ENCODE peak calls at places on chromosomes 5 and 9, in five cellular contexts. One of them, this sample, is unnamed.

GRCh38 chr5:147743686-147744332 is 38.7 kb downstream of the JAKMIP2 start:
- DNase-seq in RWPE1: no peak
- DNase-seq in stomach: no peak
- DNase-seq in astrocyte: no peak
- DNase-seq in coronary artery: no peak
- DNase-seq in this sample: no peak

GRCh38 chr5:74227081-74227480 is 413.4 kb downstream of the ENC1 start:
- DNase-seq in coronary artery: no peak
- DNase-seq in RWPE1: no peak
- DNase-seq in stomach: no peak
- DNase-seq in astrocyte: no peak
- DNase-seq in this sample: no peak

GRCh38 chr5:112174959-112175594 is 244.0 kb downstream of the EPB41L4A start:
- DNase-seq in coronary artery: no peak
- DNase-seq in stomach: no peak
- DNase-seq in RWPE1: peak
- DNase-seq in astrocyte: no peak
- DNase-seq in this sample: no peak

GRCh38 chr5:93385665-93386064 is 195.4 kb downstream of the NR2F1-AS1 start:
- DNase-seq in astrocyte: peak
- DNase-seq in RWPE1: no peak
- DNase-seq in coronary artery: no peak
- DNase-seq in stomach: no peak
- DNase-seq in this sample: no peak

GRCh38 chr9:33884856-33885701 is 68.1 kb downstream of the UBE2R2 start:
- DNase-seq in RWPE1: no peak
- DNase-seq in coronary artery: no peak
- DNase-seq in astrocyte: peak
- DNase-seq in stomach: peak
- DNase-seq in this sample: no peak

GRCh38 chr9:108049026-108049591 is 559.5 kb upstream of the KLF4 start:
- DNase-seq in stomach: no peak
- DNase-seq in astrocyte: peak
- DNase-seq in coronary artery: no peak
- DNase-seq in RWPE1: peak
- DNase-seq in this sample: no peak

GRCh38 chr5:102583663-102584062 is 84.9 kb upstream of the SLCO6A1 start:
- DNase-seq in astrocyte: peak
- DNase-seq in coronary artery: no peak
- DNase-seq in stomach: no peak
- DNase-seq in RWPE1: peak
- DNase-seq in this sample: no peak

GRCh38 chr5:142803428-142804111 is 33.4 kb downstream of the ARHGAP26 start:
- DNase-seq in coronary artery: no peak
- DNase-seq in astrocyte: no peak
- DNase-seq in RWPE1: no peak
- DNase-seq in stomach: no peak
- DNase-seq in this sample: no peak

GRCh38 chr5:59218424-59219045 is 635.7 kb downstream of the RAB3C start:
- DNase-seq in RWPE1: peak
- DNase-seq in stomach: no peak
- DNase-seq in astrocyte: no peak
- DNase-seq in coronary artery: no peak
- DNase-seq in this sample: no peak

GRCh38 chr9:128159073-128159783 is 837 bp upstream of the BBLN start:
- DNase-seq in astrocyte: no peak
- DNase-seq in RWPE1: no peak
- DNase-seq in stomach: no peak
- DNase-seq in coronary artery: no peak
- DNase-seq in this sample: peak

GRCh38 chr5:42426036-42426435 is 2.8 kb downstream of the GHR start:
- DNase-seq in coronary artery: no peak
- DNase-seq in stomach: no peak
- DNase-seq in RWPE1: no peak
- DNase-seq in astrocyte: no peak
- DNase-seq in this sample: no peak

GRCh38 chr5:32109236-32109635 is 64.9 kb downstream of the GOLPH3 start:
- DNase-seq in stomach: no peak
- DNase-seq in coronary artery: no peak
- DNase-seq in astrocyte: peak
- DNase-seq in RWPE1: no peak
- DNase-seq in this sample: no peak

GRCh38 chr9:97694768-97695167 is 2.4 kb downstream of the XPA start:
- DNase-seq in astrocyte: no peak
- DNase-seq in RWPE1: no peak
- DNase-seq in coronary artery: no peak
- DNase-seq in stomach: no peak
- DNase-seq in this sample: no peak

GRCh38 chr5:173288632-173289031 is 39.6 kb downstream of the STC2 start:
- DNase-seq in coronary artery: no peak
- DNase-seq in astrocyte: no peak
- DNase-seq in stomach: no peak
- DNase-seq in RWPE1: no peak
- DNase-seq in this sample: no peak

GRCh38 chr9:132411091-132411508 is 1.1 kb downstream of the CFAP77 start:
- DNase-seq in astrocyte: no peak
- DNase-seq in RWPE1: peak
- DNase-seq in coronary artery: no peak
- DNase-seq in stomach: peak
- DNase-seq in this sample: no peak

GRCh38 chr5:100546041-100546440 is 10.9 kb downstream of the FAM174A start:
- DNase-seq in stomach: no peak
- DNase-seq in RWPE1: no peak
- DNase-seq in astrocyte: no peak
- DNase-seq in coronary artery: no peak
- DNase-seq in this sample: no peak

GRCh38 chr9:110828148-110828730 is 159.6 kb downstream of the MUSK start:
- DNase-seq in stomach: no peak
- DNase-seq in RWPE1: no peak
- DNase-seq in coronary artery: no peak
- DNase-seq in astrocyte: peak
- DNase-seq in this sample: no peak

GRCh38 chr9:15416880-15417279 is 5.8 kb upstream of the SNAPC3 start:
- DNase-seq in stomach: peak
- DNase-seq in astrocyte: no peak
- DNase-seq in RWPE1: peak
- DNase-seq in coronary artery: no peak
- DNase-seq in this sample: peak

GRCh38 chr9:18327106-18327505 is 146.8 kb upstream of the ADAMTSL1 start:
- DNase-seq in RWPE1: no peak
- DNase-seq in astrocyte: peak
- DNase-seq in coronary artery: no peak
- DNase-seq in stomach: no peak
- DNase-seq in this sample: no peak

GRCh38 chr9:89878687-89879086 is 273.9 kb downstream of the GADD45G start:
- DNase-seq in stomach: peak
- DNase-seq in astrocyte: no peak
- DNase-seq in RWPE1: no peak
- DNase-seq in coronary artery: peak
- DNase-seq in this sample: peak

GRCh38 chr9:512555-513272 is 298.0 kb downstream of the DOCK8 start:
- DNase-seq in coronary artery: no peak
- DNase-seq in RWPE1: no peak
- DNase-seq in stomach: no peak
- DNase-seq in astrocyte: no peak
- DNase-seq in this sample: no peak

GRCh38 chr5:34522599-34523381 is 133.3 kb upstream of the RAI14 start:
- DNase-seq in stomach: peak
- DNase-seq in RWPE1: peak
- DNase-seq in astrocyte: peak
- DNase-seq in coronary artery: no peak
- DNase-seq in this sample: no peak

GRCh38 chr9:95874303-95874988 is 1.0 kb upstream of the ERCC6L2 start:
- DNase-seq in coronary artery: no peak
- DNase-seq in RWPE1: peak
- DNase-seq in astrocyte: peak
- DNase-seq in stomach: no peak
- DNase-seq in this sample: no peak

GRCh38 chr5:52692039-52692438 is 95.7 kb upstream of the ITGA1 start:
- DNase-seq in coronary artery: no peak
- DNase-seq in stomach: no peak
- DNase-seq in RWPE1: no peak
- DNase-seq in astrocyte: peak
- DNase-seq in this sample: no peak

GRCh38 chr5:179953934-179954833 is 46.5 kb upstream of the TBC1D9B start:
- DNase-seq in coronary artery: no peak
- DNase-seq in RWPE1: no peak
- DNase-seq in astrocyte: peak
- DNase-seq in stomach: no peak
- DNase-seq in this sample: no peak

GRCh38 chr9:72931437-72931836 is 21.4 kb downstream of the ALDH1A1 start:
- DNase-seq in stomach: no peak
- DNase-seq in coronary artery: no peak
- DNase-seq in astrocyte: peak
- DNase-seq in RWPE1: no peak
- DNase-seq in this sample: no peak

DNA sequence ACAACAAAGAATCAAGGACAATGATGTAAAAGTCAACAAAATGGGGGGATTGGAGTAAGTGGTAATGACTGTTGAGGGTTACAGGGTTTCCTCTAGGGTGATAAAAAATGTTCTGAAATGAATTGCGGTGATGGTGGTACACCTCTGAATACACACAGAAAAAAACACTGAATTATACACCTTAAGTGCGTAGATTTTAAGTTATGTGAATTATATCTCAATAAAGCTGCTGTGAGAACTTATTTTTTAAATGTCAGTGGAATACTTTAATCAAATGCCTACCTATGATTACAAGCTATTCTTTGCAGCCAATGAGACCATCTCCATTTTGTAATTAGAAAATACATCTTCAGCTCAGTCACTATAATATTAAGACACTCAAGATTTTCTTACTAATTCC is 53.5 kb downstream of the ZNF608 start:
- DNase-seq in RWPE1: no peak
- DNase-seq in stomach: no peak
- DNase-seq in astrocyte: no peak
- DNase-seq in coronary artery: no peak
- DNase-seq in this sample: no peak
- H3K27ac ChIP-seq in RWPE1: no peak
- H3K27ac ChIP-seq in stomach: peak
- H3K27ac ChIP-seq in astrocyte: no peak
- H3K27ac ChIP-seq in coronary artery: no peak
- H3K27ac ChIP-seq in this sample: no peak

GRCh38 chr9:124215551-124215910 is 42.2 kb upstream of the NEK6 start:
- DNase-seq in RWPE1: no peak
- DNase-seq in astrocyte: no peak
- DNase-seq in coronary artery: peak
- DNase-seq in stomach: peak
- DNase-seq in this sample: peak

GRCh38 chr9:124212381-124213050 is 45.2 kb upstream of the NEK6 start:
- DNase-seq in astrocyte: peak
- DNase-seq in stomach: peak
- DNase-seq in RWPE1: peak
- DNase-seq in coronary artery: peak
- DNase-seq in this sample: peak

GRCh38 chr9:124214116-124214515 is 43.6 kb upstream of the NEK6 start:
- DNase-seq in RWPE1: no peak
- DNase-seq in stomach: peak
- DNase-seq in coronary artery: peak
- DNase-seq in astrocyte: no peak
- DNase-seq in this sample: no peak

GRCh38 chr9:124214596-124215550 is 42.9 kb upstream of the NEK6 start:
- DNase-seq in astrocyte: no peak
- DNase-seq in stomach: peak
- DNase-seq in coronary artery: peak
- DNase-seq in RWPE1: no peak
- DNase-seq in this sample: peak

DNA sequence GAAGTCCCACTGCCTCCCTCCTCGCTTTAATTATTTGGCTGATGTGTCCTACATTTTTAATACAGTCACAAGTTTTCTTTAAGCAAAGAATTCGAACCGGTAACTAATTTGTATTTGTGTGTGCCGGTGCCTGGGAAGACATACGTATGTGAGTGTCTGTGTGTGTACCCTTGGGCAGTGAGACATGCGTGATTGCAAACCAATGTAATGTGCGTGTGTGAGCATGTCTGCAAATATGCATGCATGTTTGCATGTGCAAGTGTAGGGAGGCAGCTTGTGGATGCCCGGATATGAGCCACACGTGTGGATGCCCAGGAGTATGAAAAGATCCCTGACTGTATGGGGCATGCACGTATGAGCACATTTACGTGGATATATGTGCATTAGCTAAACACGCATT is 44.4 kb upstream of the NEK6 start:
- DNase-seq in RWPE1: no peak
- DNase-seq in stomach: peak
- DNase-seq in astrocyte: no peak
- DNase-seq in coronary artery: no peak
- DNase-seq in this sample: peak
- TF ChIP-seq CTCF in RWPE1: no peak
- TF ChIP-seq CTCF in stomach: no peak
- TF ChIP-seq CTCF in astrocyte: no peak
- TF ChIP-seq CTCF in coronary artery: no peak
- TF ChIP-seq CTCF in this sample: no peak

DNA sequence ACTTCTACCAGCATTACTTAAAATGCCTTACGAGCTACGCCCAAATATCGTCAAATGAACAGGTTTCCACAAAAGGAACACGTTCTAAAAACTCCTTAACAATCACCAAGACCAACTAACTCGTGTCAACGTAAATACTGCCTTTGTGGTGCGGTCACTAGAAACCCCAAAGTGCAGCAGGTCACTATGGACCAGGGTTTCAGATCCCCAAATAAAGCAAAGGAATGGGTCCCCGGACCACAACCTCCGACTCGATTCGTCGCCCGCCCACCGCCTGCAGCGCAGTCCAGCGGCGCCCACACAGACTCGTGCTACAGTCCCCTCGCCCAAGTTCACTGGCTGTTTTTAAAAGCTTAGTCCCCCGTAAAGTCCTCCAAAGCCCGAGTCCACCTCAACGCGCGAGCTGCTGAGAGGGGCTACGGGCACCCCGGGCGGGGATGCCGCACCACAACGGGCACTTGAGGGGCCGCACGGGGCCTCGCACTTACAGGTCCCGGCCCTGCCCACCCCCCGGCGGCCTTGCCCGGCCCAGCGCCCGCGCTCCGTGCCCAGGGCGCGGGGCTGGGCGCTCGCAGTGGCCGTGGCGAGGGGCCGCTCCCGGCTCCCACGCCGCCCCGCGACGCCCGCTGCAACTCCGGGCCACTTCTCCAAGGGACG is 1.1 kb downstream of the NFIB start:
- DNase-seq in coronary artery: no peak
- DNase-seq in RWPE1: no peak
- DNase-seq in astrocyte: no peak
- DNase-seq in stomach: no peak
- DNase-seq in this sample: peak
- H3K27ac ChIP-seq in coronary artery: peak
- H3K27ac ChIP-seq in RWPE1: peak
- H3K27ac ChIP-seq in astrocyte: peak
- H3K27ac ChIP-seq in stomach: peak
- H3K27ac ChIP-seq in this sample: peak

DNA sequence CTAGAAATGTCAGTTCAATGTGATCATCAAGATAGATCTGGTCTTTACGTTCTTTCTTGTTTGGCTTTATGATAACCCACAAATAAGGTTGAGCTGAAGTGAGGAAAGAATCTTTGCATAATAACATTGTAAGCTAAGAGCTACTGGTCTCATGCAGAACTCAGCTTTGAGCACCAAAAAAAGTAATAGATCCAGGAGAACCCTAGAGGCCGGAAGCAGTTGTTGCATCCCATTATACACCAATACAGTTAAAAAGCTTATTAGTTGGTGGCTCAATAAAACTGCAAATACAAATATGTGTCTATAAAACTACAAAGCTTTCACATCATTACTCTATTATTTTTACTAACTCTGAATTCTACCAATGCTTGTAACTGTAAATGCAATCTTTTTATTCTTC is 85.5 kb upstream of the NUDT12 start:
- DNase-seq in coronary artery: no peak
- DNase-seq in RWPE1: no peak
- DNase-seq in stomach: no peak
- DNase-seq in astrocyte: no peak
- DNase-seq in this sample: no peak
- TF ChIP-seq CTCF in coronary artery: no peak
- TF ChIP-seq CTCF in RWPE1: no peak
- TF ChIP-seq CTCF in stomach: no peak
- TF ChIP-seq CTCF in astrocyte: no peak
- TF ChIP-seq CTCF in this sample: no peak